ENCODE peak calls at places on chromosomes 12 and 14, in ten cellular contexts. K is CD8-positive, alpha-beta T cell; O is AG04450; V is foreskin keratinocyte; T is spleen; X is mesothelial cell of epicardium; Q is sigmoid colon; H is cardiac muscle cell; P is A549; Y is ovary. W is an unnamed sample.

GRCh38 chr12:31647106-31647505 is 12.4 kb upstream of the ETFBKMT start:
- DNase-seq in V (peak), O (no peak), X (no peak), P (no peak), K (no peak), Q (no peak), H (no peak), Y (no peak), T (no peak), W (no peak)

GRCh38 chr12:70640901-70641300 is 3.7 kb upstream of the PTPRB start:
- DNase-seq in O (no peak), Q (no peak), P (no peak), H (no peak), K (no peak), T (no peak), X (no peak), Y (no peak), V (no peak), W (no peak)

GRCh38 chr12:25713264-25713663 is 160.2 kb upstream of the LMNTD1 start:
- DNase-seq in O (no peak), V (no peak), P (no peak), K (no peak), T (no peak), X (no peak), Y (no peak), H (no peak), Q (no peak), W (no peak)

GRCh38 chr12:45303955-45304354 is 88.1 kb downstream of the ANO6 start:
- DNase-seq in O (no peak), V (no peak), P (no peak), T (no peak), K (no peak), Q (no peak), Y (no peak), H (peak), X (no peak), W (no peak)

GRCh38 chr12:92442782-92443181 is 260.0 kb upstream of the PLEKHG7 start:
- DNase-seq in X (no peak), V (no peak), Y (no peak), T (no peak), Q (no peak), P (no peak), K (no peak), O (no peak), H (peak), W (no peak)

GRCh38 chr12:79561401-79562132 is 129.2 kb downstream of the PAWR start:
- DNase-seq in X (no peak), Y (no peak), K (no peak), V (no peak), H (no peak), P (no peak), T (no peak), O (no peak), Q (no peak), W (no peak)

GRCh38 chr12:111650912-111651311 is 34.8 kb downstream of the BRAP start:
- DNase-seq in V (no peak), T (no peak), H (no peak), X (no peak), Y (no peak), K (no peak), P (no peak), Q (no peak), O (no peak), W (no peak)

GRCh38 chr14:50957296-50957695 is 13.0 kb upstream of the PYGL start:
- DNase-seq in X (no peak), O (no peak), Q (no peak), T (no peak), K (no peak), V (no peak), Y (no peak), P (no peak), H (peak), W (no peak)

GRCh38 chr12:3797649-3798048 is 44.7 kb upstream of the CRACR2A start:
- DNase-seq in Q (no peak), K (no peak), T (no peak), O (no peak), H (peak), P (no peak), V (no peak), X (no peak), Y (no peak), W (no peak)

GRCh38 chr12:125564753-125565152 is 499.5 kb downstream of the AACS start:
- DNase-seq in H (no peak), Q (no peak), V (no peak), T (no peak), O (no peak), X (no peak), P (no peak), K (no peak), Y (no peak), W (no peak)

GRCh38 chr12:124764451-124764850 is 99.2 kb downstream of the SCARB1 start:
- DNase-seq in P (no peak), Y (peak), O (no peak), V (peak), H (peak), Q (no peak), K (no peak), T (no peak), X (no peak), W (no peak)

DNA sequence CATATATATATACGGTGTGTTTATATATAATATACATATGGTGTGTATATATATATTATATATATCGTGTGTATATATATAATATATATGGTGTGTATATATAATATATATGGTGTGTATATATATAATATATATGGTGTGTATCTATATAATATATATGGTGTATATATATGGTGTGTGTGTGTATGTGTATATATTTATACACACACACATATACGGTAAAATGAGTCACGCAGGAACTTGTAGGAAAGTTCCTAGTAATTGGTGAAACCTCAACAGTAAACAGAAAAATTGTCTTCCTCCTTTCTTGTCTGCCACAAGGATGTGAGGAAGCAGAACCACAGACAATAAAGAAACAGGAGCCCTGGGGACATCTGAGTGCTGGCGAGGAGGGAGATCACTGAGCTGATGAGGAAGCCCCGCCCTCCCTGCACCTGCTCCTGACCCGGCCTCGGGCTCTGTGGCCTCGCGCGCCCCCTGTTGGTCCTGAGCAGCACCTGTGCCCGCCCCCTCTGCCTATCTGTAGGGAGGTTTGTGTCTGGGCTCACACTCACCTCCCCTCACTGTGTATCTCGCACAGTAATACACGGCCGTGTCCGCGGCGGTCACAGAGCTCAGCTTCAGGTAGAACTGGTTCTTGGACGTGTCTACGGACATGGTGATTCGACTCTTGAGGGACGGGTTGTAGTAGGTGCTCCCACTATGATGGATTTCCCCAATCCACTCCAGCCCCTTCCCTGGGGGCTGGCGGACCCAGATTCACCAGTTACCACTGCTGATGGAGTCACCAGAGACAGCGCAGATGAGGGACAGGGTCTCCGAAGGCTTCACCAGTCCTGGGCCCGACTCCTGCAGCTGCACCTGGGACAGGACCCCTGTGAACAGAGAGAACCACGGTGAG is 1079.4 kb downstream of the TMEM121 start:
- DNase-seq in Q (no peak), Y (no peak), X (no peak), H (no peak), T (peak), P (no peak), K (peak), V (no peak), O (no peak), W (no peak)
- TF ChIP-seq CTCF in Q (no peak), Y (no peak), X (no peak), H (no peak), T (peak), P (no peak), K (peak), V (no peak), O (no peak), W (no peak)

GRCh38 chr12:89708793-89709156 is at the start of gene ATP2B1:
- DNase-seq in K (peak), T (peak), O (peak), V (peak), X (peak), P (peak), Y (peak), Q (peak), H (peak), W (peak)
- TF ChIP-seq CTCF in K (no peak), T (peak), O (peak), V (peak), X (peak), P (no peak), Y (no peak), Q (no peak), H (no peak), W (no peak)

GRCh38 chr14:77032854-77033621 is 4.5 kb upstream of the IRF2BPL start:
- DNase-seq in Y (peak), V (peak), H (peak), O (peak), P (peak), X (peak), Q (peak), K (peak), T (peak), W (peak)
- TF ChIP-seq CTCF in Y (no peak), V (peak), H (peak), O (peak), P (peak), X (no peak), Q (peak), K (no peak), T (peak), W (no peak)

DNA sequence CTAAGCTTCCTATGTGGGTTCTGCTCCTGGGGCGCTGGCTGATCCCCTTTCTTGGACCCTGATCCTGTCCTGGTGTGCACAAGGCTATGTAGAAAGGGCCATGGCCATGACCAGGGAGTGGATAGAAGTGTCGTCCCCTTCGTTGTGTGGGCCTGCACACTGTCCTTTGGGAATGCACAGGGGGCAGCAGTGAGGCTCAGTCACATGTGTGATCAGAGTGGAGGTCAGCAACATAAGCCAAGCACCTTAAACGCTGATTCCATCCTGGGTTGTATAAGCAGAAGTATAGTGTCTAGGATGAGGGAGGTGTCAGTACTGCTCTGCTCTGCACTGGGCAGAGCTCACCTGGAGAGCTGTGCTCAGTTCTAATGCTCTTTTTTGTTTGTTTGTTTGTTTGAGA is 48.4 kb downstream of the ESRRB start:
- DNase-seq in P (no peak), H (no peak), O (no peak), K (no peak), X (no peak), V (no peak), T (no peak), Y (no peak), Q (no peak), W (no peak)
- TF ChIP-seq CTCF in P (no peak), H (no peak), O (no peak), K (no peak), X (no peak), V (peak), T (no peak), Y (no peak), Q (no peak), W (no peak)

GRCh38 chr12:58934528-58934927 is 14.2 kb upstream of the LRIG3 start:
- DNase-seq in Y (no peak), X (no peak), V (no peak), H (no peak), T (no peak), O (no peak), K (no peak), P (no peak), Q (no peak), W (no peak)

GRCh38 chr12:58930770-58931324 is 10.5 kb upstream of the LRIG3 start:
- DNase-seq in K (no peak), P (no peak), Y (no peak), H (no peak), X (no peak), Q (no peak), O (no peak), T (no peak), V (no peak), W (no peak)

GRCh38 chr12:58927112-58927511 is 6.8 kb upstream of the LRIG3 start:
- DNase-seq in X (no peak), Q (no peak), T (no peak), H (no peak), P (no peak), K (no peak), V (no peak), Y (no peak), O (no peak), W (no peak)

GRCh38 chr12:58933068-58933681 is 12.9 kb upstream of the LRIG3 start:
- DNase-seq in X (no peak), O (no peak), Y (no peak), P (no peak), K (no peak), Q (no peak), T (no peak), H (no peak), V (no peak), W (no peak)

DNA sequence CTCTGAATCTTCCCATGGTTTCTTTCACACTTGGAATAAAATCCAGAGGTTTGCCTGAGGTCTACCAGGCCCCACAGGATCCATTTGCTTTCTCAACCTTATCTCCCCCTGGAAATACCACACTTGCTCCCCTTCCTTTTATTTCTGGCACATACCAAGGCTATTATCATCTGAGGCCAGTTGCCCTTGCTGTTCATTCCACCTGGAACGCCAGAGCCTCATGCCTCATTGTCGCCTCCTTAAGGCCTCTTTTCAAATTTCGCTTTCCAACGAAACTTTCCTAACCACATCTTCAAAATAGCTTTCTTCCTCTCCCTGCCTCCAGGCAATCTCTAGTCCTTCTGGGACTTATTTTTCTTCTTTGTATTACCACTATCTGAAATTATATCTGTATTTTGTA is 11.2 kb upstream of the LRIG3 start:
- DNase-seq in P (no peak), Y (no peak), X (no peak), Q (no peak), V (no peak), K (no peak), O (no peak), H (no peak), T (no peak), W (no peak)
- TF ChIP-seq CTCF in P (no peak), Y (no peak), X (no peak), Q (no peak), V (peak), K (no peak), O (no peak), H (no peak), T (no peak), W (no peak)

GRCh38 chr12:113461666-113462065 is 10.0 kb downstream of the LHX5 start:
- DNase-seq in P (peak), Q (no peak), T (no peak), X (no peak), O (no peak), K (no peak), Y (no peak), H (peak), V (no peak), W (no peak)
- TF ChIP-seq CTCF in P (peak), Q (no peak), T (no peak), X (no peak), O (peak), K (no peak), Y (no peak), H (peak), V (peak), W (peak)

GRCh38 chr12:10562306-10562933 is 51.0 kb downstream of the MAGOHB start:
- DNase-seq in Q (no peak), T (no peak), V (no peak), K (no peak), H (peak), P (peak), O (no peak), X (no peak), Y (no peak), W (no peak)
- TF ChIP-seq CTCF in Q (peak), T (peak), V (peak), K (peak), H (peak), P (peak), O (peak), X (peak), Y (peak), W (peak)

GRCh38 chr12:58105225-58106119 is 164.1 kb downstream of the ATP23 start:
- DNase-seq in Q (no peak), T (no peak), X (no peak), O (no peak), H (peak), V (no peak), Y (no peak), K (no peak), P (peak), W (no peak)
- TF ChIP-seq CTCF in Q (no peak), T (no peak), X (no peak), O (peak), H (peak), V (peak), Y (no peak), K (no peak), P (no peak), W (peak)

W was measured in progenitor cell of endocrine pancreas.